ENCODE peak calls at places on chromosomes 6 and 20, in nine cellular contexts. A, S, F, W, T, K, C, E and D are unnamed samples.

GRCh38 chr6:144066745-144067484 is 28.5 kb downstream of the SF3B5 start:
- DNase-seq in A (no peak), S (no peak), F (no peak), W (no peak), T (no peak), K (no peak), C (no peak), E (peak; percentile 19), D (no peak)

GRCh38 chr6:52672422-52673025 is 1.6 kb downstream of the TMEM14A start:
- DNase-seq in A (peak; percentile 52), S (no peak), F (no peak), W (no peak), T (peak; percentile 62), K (no peak), C (no peak), E (no peak), D (no peak)

GRCh38 chr6:36769676-36770499 is 69.4 kb downstream of the CPNE5 start:
- DNase-seq in A (peak; percentile 70), S (no peak), F (no peak), W (no peak), T (peak; percentile 76), K (no peak), C (no peak), E (no peak), D (no peak)

GRCh38 chr20:40777653-40778052 is 88.6 kb upstream of the MAFB start:
- DNase-seq in A (no peak), S (peak; percentile 28), F (no peak), W (no peak), T (no peak), K (no peak), C (no peak), E (no peak), D (no peak)

GRCh38 chr6:110103260-110103659 is 76.2 kb downstream of the WASF1 start:
- DNase-seq in A (no peak), S (no peak), F (no peak), W (no peak), T (no peak), K (no peak), C (no peak), E (no peak), D (no peak)

GRCh38 chr6:159594750-159595117 is 98.3 kb downstream of the SOD2 start:
- DNase-seq in A (no peak), S (no peak), F (peak; percentile 55), W (no peak), T (peak; percentile 9), K (no peak), C (no peak), E (no peak), D (no peak)

GRCh38 chr20:57381596-57382503 is 9.3 kb upstream of the RBM38 start:
- DNase-seq in A (peak; percentile 93), S (peak; percentile 90), F (no peak), W (peak; percentile 89), T (peak; percentile 90), K (peak; percentile 79), C (no peak), E (peak; percentile 83), D (peak; percentile 57)

GRCh38 chr6:87968435-87969278 is 79.0 kb upstream of the SPACA1 start:
- DNase-seq in A (peak; percentile 73), S (peak; percentile 15), F (no peak), W (peak; percentile 16), T (no peak), K (no peak), C (peak; percentile 74), E (peak; percentile 15), D (peak; percentile 26)

GRCh38 chr6:148251286-148251685 is 91.4 kb upstream of the SASH1 start:
- DNase-seq in A (no peak), S (no peak), F (peak; percentile 21), W (no peak), T (no peak), K (no peak), C (no peak), E (no peak), D (no peak)

GRCh38 chr6:66496659-66497058 is 789.6 kb upstream of the EYS start:
- DNase-seq in A (no peak), S (peak; percentile 7), F (no peak), W (no peak), T (no peak), K (no peak), C (peak; percentile 78), E (no peak), D (peak; percentile 27)

GRCh38 chr6:136544326-136544725 is 5.9 kb downstream of the MAP7 start:
- DNase-seq in A (no peak), S (no peak), F (no peak), W (no peak), T (no peak), K (no peak), C (no peak), E (no peak), D (no peak)

GRCh38 chr20:63557481-63557891 is 3.5 kb downstream of the FNDC11 start:
- DNase-seq in A (no peak), S (no peak), F (no peak), W (no peak), T (no peak), K (no peak), C (no peak), E (no peak), D (no peak)

GRCh38 chr6:52102330-52102932 is 15.0 kb upstream of the PKHD1 start:
- DNase-seq in A (peak; percentile 44), S (no peak), F (no peak), W (no peak), T (no peak), K (no peak), C (no peak), E (no peak), D (no peak)

GRCh38 chr6:32968770-32969684 is 633 bp downstream of the BRD2 start:
- DNase-seq in A (peak; percentile 95), S (peak; percentile 94), F (peak; percentile 63), W (peak; percentile 63), T (peak; percentile 45), K (no peak), C (peak; percentile 93), E (peak; percentile 87), D (peak; percentile 81)

GRCh38 chr20:2706688-2707352 is 14.2 kb downstream of the EBF4 start:
- DNase-seq in A (peak; percentile 42), S (peak; percentile 25), F (no peak), W (no peak), T (no peak), K (no peak), C (no peak), E (no peak), D (no peak)

GRCh38 chr6:156437084-156437879 is 339.9 kb upstream of the ARID1B start:
- DNase-seq in A (no peak), S (no peak), F (no peak), W (no peak), T (no peak), K (no peak), C (peak; percentile 96), E (no peak), D (peak; percentile 34)

GRCh38 chr6:35960192-35960591 is 39.3 kb upstream of the SRPK1 start:
- DNase-seq in A (no peak), S (no peak), F (peak; percentile 7), W (no peak), T (no peak), K (no peak), C (no peak), E (no peak), D (no peak)

GRCh38 chr20:32418376-32418775 is 60.2 kb downstream of the ASXL1 start:
- DNase-seq in A (no peak), S (no peak), F (no peak), W (no peak), T (no peak), K (no peak), C (no peak), E (no peak), D (no peak)

GRCh38 chr6:41208439-41209106 is 7.6 kb upstream of the TREML2 start:
- DNase-seq in A (no peak), S (no peak), F (no peak), W (no peak), T (no peak), K (no peak), C (no peak), E (no peak), D (no peak)

GRCh38 chr6:139778688-139779087 is 404.2 kb upstream of the CITED2 start:
- DNase-seq in A (no peak), S (no peak), F (no peak), W (no peak), T (no peak), K (no peak), C (peak; percentile 79), E (no peak), D (peak; percentile 41)

GRCh38 chr20:1633535-1633934 is 13.7 kb upstream of the SIRPB1 start:
- DNase-seq in A (no peak), S (no peak), F (no peak), W (no peak), T (no peak), K (no peak), C (no peak), E (no peak), D (no peak)

GRCh38 chr20:42836339-42836738 is 353.4 kb downstream of the PTPRT start:
- DNase-seq in A (no peak), S (peak; percentile 31), F (no peak), W (no peak), T (no peak), K (no peak), C (no peak), E (no peak), D (no peak)

GRCh38 chr6:11815231-11815630 is 36.6 kb upstream of the ADTRP start:
- DNase-seq in A (no peak), S (no peak), F (peak; percentile 11), W (no peak), T (no peak), K (no peak), C (no peak), E (no peak), D (no peak)

GRCh38 chr20:50870572-50871161 is 60.6 kb downstream of the ADNP start:
- DNase-seq in A (peak; percentile 99), S (peak; percentile 98), F (no peak), W (peak; percentile 40), T (no peak), K (no peak), C (no peak), E (no peak), D (no peak)

GRCh38 chr20:56817780-56818675 is 188.9 kb downstream of the TFAP2C start:
- DNase-seq in A (no peak), S (no peak), F (no peak), W (no peak), T (no peak), K (no peak), C (no peak), E (no peak), D (no peak)

GRCh38 chr6:11803596-11803981 is 25.0 kb upstream of the ADTRP start:
- DNase-seq in A (no peak), S (no peak), F (no peak), W (no peak), T (no peak), K (no peak), C (no peak), E (no peak), D (no peak)

GRCh38 chr20:37677969-37678610 is 15.7 kb upstream of the CTNNBL1 start:
- DNase-seq in A (no peak), S (no peak), F (no peak), W (no peak), T (no peak), K (no peak), C (no peak), E (no peak), D (no peak)